ENCODE peak calls at places on chromosomes 6 and 20, in ten cellular contexts. T, B, W, R, J, A, M, Z, H and P are unnamed samples. For H3K27me3, the result is how much of the 10 kb centered on the place peaks cover.

GRCh38 chr6:131762984-131763383 is 44.8 kb upstream of the ENPP1 start:
- DNase-seq in Z (no peak), A (peak), M (no peak), B (no peak), T (no peak), J (no peak), R (no peak), H (no peak), W (no peak), P (no peak)

GRCh38 chr6:24940311-24940917 is 4.7 kb upstream of the RIPOR2 start:
- DNase-seq in T (no peak), B (no peak), A (no peak), H (no peak), Z (no peak), J (no peak), M (no peak), R (no peak), W (no peak), P (no peak)

GRCh38 chr6:76592561-76592960 is 520.1 kb upstream of the IMPG1 start:
- DNase-seq in B (no peak), H (no peak), T (no peak), M (no peak), Z (no peak), W (no peak), A (no peak), R (no peak), J (no peak), P (no peak)

GRCh38 chr20:699811-700338 is 24.3 kb upstream of the SCRT2 start:
- DNase-seq in H (no peak), T (no peak), R (peak), Z (peak), J (no peak), W (no peak), A (no peak), B (no peak), M (peak), P (peak)

GRCh38 chr6:15870354-15871043 is 207.7 kb upstream of the DTNBP1 start:
- DNase-seq in M (peak), H (no peak), B (no peak), T (no peak), Z (no peak), J (no peak), R (no peak), A (no peak), W (no peak), P (no peak)

GRCh38 chr20:60800185-60800584 is 451.9 kb upstream of the CDH4 start:
- DNase-seq in R (no peak), A (no peak), W (no peak), B (no peak), H (no peak), T (no peak), Z (no peak), M (no peak), J (no peak), P (no peak)

GRCh38 chr6:47854996-47855395 is 73.2 kb downstream of the OPN5 start:
- DNase-seq in A (no peak), T (no peak), B (no peak), H (no peak), J (no peak), M (no peak), R (no peak), W (peak), Z (no peak), P (no peak)

GRCh38 chr20:36043892-36044515 is 75.6 kb downstream of the CNBD2 start:
- DNase-seq in T (no peak), W (no peak), H (no peak), J (no peak), A (no peak), M (no peak), R (no peak), Z (no peak), B (no peak), P (no peak)

GRCh38 chr20:33689973-33690372 is 3.8 kb upstream of the E2F1 start:
- DNase-seq in A (peak), W (no peak), M (peak), B (no peak), J (no peak), H (peak), R (no peak), T (no peak), Z (no peak), P (no peak)

GRCh38 chr20:48605364-48606116 is 222.3 kb downstream of the PREX1 start:
- DNase-seq in M (no peak), W (no peak), B (peak), T (no peak), H (no peak), Z (no peak), A (no peak), R (no peak), J (no peak), P (no peak)

GRCh38 chr20:37365760-37366638 is 20.1 kb downstream of the SRC start:
- DNase-seq in W (no peak), B (no peak), Z (no peak), J (no peak), T (no peak), M (no peak), A (no peak), R (no peak), H (no peak), P (no peak)

GRCh38 chr6:17212541-17213371 is 68.4 kb upstream of the RBM24 start:
- DNase-seq in A (no peak), Z (no peak), B (peak), T (no peak), M (no peak), R (peak), H (no peak), W (no peak), J (no peak), P (peak)

GRCh38 chr6:39393075-39393474 is 70.6 kb upstream of the KCNK16 start:
- DNase-seq in R (no peak), T (no peak), Z (no peak), J (no peak), M (no peak), B (no peak), W (no peak), H (no peak), A (no peak), P (no peak)

GRCh38 chr6:22363166-22363965 is 66.5 kb upstream of the PRL start:
- DNase-seq in H (no peak), M (no peak), W (peak), A (peak), Z (no peak), J (no peak), B (no peak), R (no peak), T (no peak), P (no peak)

GRCh38 chr6:41648921-41649320 is 10.7 kb downstream of the MDFI start:
- DNase-seq in T (no peak), W (no peak), J (no peak), B (no peak), M (no peak), Z (no peak), R (no peak), A (no peak), H (no peak), P (no peak)

GRCh38 chr20:51154708-51155690 is 132.1 kb upstream of the KCNG1 start:
- DNase-seq in A (no peak), J (no peak), R (no peak), H (no peak), M (no peak), T (no peak), Z (no peak), B (no peak), W (no peak), P (no peak)

GRCh38 chr20:51156796-51157119 is 133.9 kb upstream of the KCNG1 start:
- DNase-seq in T (no peak), B (no peak), A (no peak), J (no peak), M (no peak), W (no peak), H (no peak), R (peak), Z (no peak), P (no peak)

GRCh38 chr20:51156041-51156795 is 133.3 kb upstream of the KCNG1 start:
- DNase-seq in M (peak), Z (no peak), R (no peak), A (no peak), W (no peak), H (peak), J (no peak), T (peak), B (no peak), P (no peak)

GRCh38 chr20:51158226-51158625 is 135.3 kb upstream of the KCNG1 start:
- DNase-seq in T (no peak), M (no peak), B (no peak), R (no peak), H (no peak), A (no peak), Z (no peak), J (no peak), W (no peak), P (no peak)

GRCh38 chr20:51153867-51154707 is 131.2 kb upstream of the KCNG1 start:
- DNase-seq in M (no peak), R (no peak), J (no peak), T (no peak), B (no peak), W (no peak), Z (no peak), A (no peak), H (no peak), P (no peak)
- H3K27me3 ChIP-seq in M (under half), R (under half), J (under half), T (under half), B (under half), W (under half), Z (under half), A (half or more), H (under half), P (half or more)

DNA sequence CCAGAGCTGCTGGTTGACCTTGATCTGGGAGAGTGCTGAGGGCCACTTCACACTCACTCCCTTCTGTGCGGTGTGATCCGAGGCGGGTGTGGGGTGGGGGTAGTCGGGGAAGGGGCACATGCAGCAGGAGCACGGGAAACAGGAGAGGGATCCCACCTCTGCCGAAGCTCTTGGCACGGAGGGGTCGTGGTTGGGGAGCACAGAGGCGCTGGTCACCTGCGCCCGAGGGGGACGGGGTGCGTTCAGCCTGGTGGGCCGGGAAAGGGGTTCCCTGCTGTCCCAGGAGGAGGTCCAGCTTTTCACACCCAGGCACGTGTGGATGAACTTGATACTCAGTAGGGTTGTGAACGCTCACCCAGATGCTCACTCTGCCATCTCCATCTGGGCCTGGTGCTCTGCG is 17.3 kb downstream of the SS18L1 start:
- DNase-seq in H (no peak), J (no peak), M (no peak), W (no peak), A (no peak), R (no peak), Z (no peak), T (no peak), B (no peak), P (no peak)
- TF ChIP-seq CTCF in H (no peak), J (no peak), M (no peak), W (no peak), A (no peak), R (no peak), Z (no peak), T (no peak), B (no peak), P (no peak)

GRCh38 chr6:42745638-42746451 is at the start of gene TBCC:
- DNase-seq in M (peak), B (peak), T (peak), H (peak), A (peak), J (peak), W (peak), R (peak), Z (peak), P (peak)

GRCh38 chr6:42744351-42744890 is 1.5 kb downstream of the TBCC start:
- DNase-seq in H (no peak), A (no peak), Z (no peak), J (no peak), B (no peak), M (no peak), R (no peak), W (no peak), T (no peak), P (no peak)

GRCh38 chr6:42746452-42747400 is 823 bp upstream of the TBCC start:
- DNase-seq in W (peak), B (peak), J (peak), A (peak), Z (peak), R (peak), H (peak), M (peak), T (peak), P (peak)

GRCh38 chr6:42742116-42742894 is 3.6 kb downstream of the TBCC start:
- DNase-seq in B (no peak), H (no peak), J (no peak), A (no peak), R (no peak), W (peak), M (no peak), T (no peak), Z (no peak), P (no peak)

GRCh38 chr6:42745083-42745637 is 743 bp downstream of the TBCC start:
- DNase-seq in B (peak), H (peak), A (peak), Z (peak), W (peak), J (peak), R (peak), T (no peak), M (peak), P (no peak)
- H3K27ac ChIP-seq in B (peak), H (peak), A (peak), Z (peak), W (peak), J (peak), R (peak), T (peak), M (peak), P (peak)

DNA sequence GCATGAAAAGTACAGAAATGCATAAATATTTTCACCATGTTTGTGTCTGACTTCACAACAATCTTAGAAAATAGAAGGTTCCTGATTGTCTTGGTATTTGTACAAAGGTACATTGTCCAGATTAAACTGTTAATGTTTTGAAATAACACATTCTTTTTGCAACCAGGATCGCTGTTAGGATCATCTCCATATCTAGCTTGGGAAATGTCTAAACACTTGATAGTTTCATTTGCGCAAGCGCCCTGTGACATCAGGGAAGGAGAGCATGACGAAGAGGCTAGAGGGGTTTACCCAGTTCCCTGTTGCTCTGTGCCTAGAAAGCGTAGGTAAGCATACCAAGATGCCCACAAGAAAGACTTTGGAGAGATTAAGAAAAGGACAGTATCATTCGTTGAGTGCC is 19.4 kb downstream of the ALDH8A1 start:
- DNase-seq in T (no peak), Z (no peak), B (no peak), R (no peak), W (no peak), J (no peak), H (no peak), M (no peak), A (no peak), P (no peak)
- H3K27me3 ChIP-seq in T (under half), Z (under half), B (under half), R (under half), W (under half), J (under half), H (under half), M (under half), A (under half), P (under half)

DNA sequence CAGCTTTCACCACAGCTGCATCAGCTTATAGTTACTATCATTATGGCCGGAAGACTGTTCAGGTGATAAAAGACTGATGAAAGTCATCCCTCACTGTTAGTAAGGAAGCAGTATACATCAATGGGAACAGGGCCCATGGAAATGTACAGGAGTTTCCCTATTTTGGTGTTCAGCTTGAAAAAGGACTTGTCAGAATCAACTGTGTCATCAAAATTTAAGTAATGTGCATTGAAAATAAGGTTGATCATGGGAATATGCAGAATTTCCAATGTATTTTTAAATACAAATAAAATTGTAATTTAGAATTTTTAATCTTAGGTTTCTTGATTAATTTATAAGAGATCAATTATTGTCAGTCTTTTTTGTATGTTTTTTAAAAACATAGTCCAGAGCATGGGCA is 16.8 kb downstream of the LRRN4 start:
- DNase-seq in J (no peak), W (no peak), B (no peak), M (no peak), T (no peak), R (no peak), H (no peak), A (no peak), Z (no peak), P (no peak)
- TF ChIP-seq CTCF in J (no peak), W (no peak), B (no peak), M (no peak), T (no peak), R (no peak), H (no peak), A (no peak), Z (no peak), P (no peak)

GRCh38 chr6:111646942-111647341 is 41.3 kb upstream of the TRAF3IP2 start:
- DNase-seq in H (peak), B (no peak), J (no peak), M (no peak), A (no peak), Z (no peak), R (no peak), T (peak), W (peak), P (peak)
- H3K27ac ChIP-seq in H (peak), B (no peak), J (peak), M (no peak), A (no peak), Z (peak), R (no peak), T (no peak), W (no peak), P (peak)

GRCh38 chr20:53919886-53920285 is 150.5 kb downstream of the BCAS1 start:
- DNase-seq in Z (no peak), A (no peak), T (no peak), J (no peak), R (no peak), W (no peak), M (no peak), B (no peak), H (no peak), P (no peak)
- H3K27me3 ChIP-seq in Z (under half), A (under half), T (under half), J (under half), R (under half), W (under half), M (under half), B (under half), H (under half), P (under half)

GRCh38 chr20:14543040-14543439 is 205.6 kb upstream of the FLRT3 start:
- DNase-seq in J (no peak), Z (no peak), M (no peak), R (no peak), A (no peak), H (no peak), W (peak), T (no peak), B (no peak), P (no peak)
- TF ChIP-seq CTCF in J (no peak), Z (no peak), M (no peak), R (no peak), A (no peak), H (no peak), W (no peak), T (no peak), B (no peak), P (no peak)